ENCODE peak calls at places on chromosomes 1 and 21, in four cellular contexts. V, A, T and E are unnamed samples.

GRCh38 chr1:1178794-1179331 is 5.2 kb downstream of the TTLL10 start:
- DNase-seq in V (no peak), A (no peak), T (no peak), E (no peak)

GRCh38 chr1:240136402-240136801 is 44.7 kb downstream of the FMN2 start:
- DNase-seq in V (no peak), A (no peak), T (no peak), E (no peak)

GRCh38 chr21:45972716-45973474 is 8.7 kb upstream of the COL6A1 start:
- DNase-seq in V (no peak), A (no peak), T (no peak), E (no peak)

GRCh38 chr1:48572632-48573258 is 100.7 kb upstream of the SPATA6 start:
- DNase-seq in V (no peak), A (peak), T (peak), E (peak)

GRCh38 chr1:204894031-204894430 is 23.4 kb downstream of the NFASC start:
- DNase-seq in V (no peak), A (no peak), T (no peak), E (no peak)

GRCh38 chr1:62530516-62531154 is 66.7 kb upstream of the ANGPTL3 start:
- DNase-seq in V (no peak), A (peak), T (peak), E (peak)

GRCh38 chr1:111990878-111991760 is 1.7 kb upstream of the KCND3 start:
- DNase-seq in V (no peak), A (peak), T (peak), E (peak)

GRCh38 chr1:195394567-195394966 is 1213.7 kb downstream of the KCNT2 start:
- DNase-seq in V (no peak), A (no peak), T (no peak), E (no peak)

GRCh38 chr1:41811051-41811795 is 107.5 kb downstream of the HIVEP3 start:
- DNase-seq in V (no peak), A (no peak), T (no peak), E (no peak)

GRCh38 chr1:153679337-153680119 is 1.0 kb downstream of the NPR1 start:
- DNase-seq in V (no peak), A (no peak), T (no peak), E (no peak)

GRCh38 chr21:45573452-45574035 is 31.3 kb upstream of the SLC19A1 start:
- DNase-seq in V (no peak), A (no peak), T (no peak), E (no peak)

GRCh38 chr1:60573121-60573520 is 499.6 kb upstream of the C1orf87 start:
- DNase-seq in V (no peak), A (no peak), T (no peak), E (no peak)

GRCh38 chr1:151372411-151372934 is at the start of gene SELENBP1:
- DNase-seq in V (no peak), A (peak), T (peak), E (peak)

GRCh38 chr1:241356519-241357365 is at the start of gene RGS7:
- DNase-seq in V (no peak), A (no peak), T (peak), E (peak)

GRCh38 chr1:86975993-86976392 is 61.6 kb downstream of the HS2ST1 start:
- DNase-seq in V (no peak), A (no peak), T (no peak), E (no peak)

GRCh38 chr1:30467101-30467500 is 256.3 kb downstream of the MATN1 start:
- DNase-seq in V (no peak), A (no peak), T (no peak), E (no peak)

GRCh38 chr1:171948491-171948890 is 107.2 kb downstream of the DNM3 start:
- DNase-seq in V (no peak), A (no peak), T (no peak), E (no peak)

GRCh38 chr1:87113313-87113712 is 198.9 kb downstream of the HS2ST1 start:
- DNase-seq in V (no peak), A (no peak), T (no peak), E (no peak)

GRCh38 chr1:77741316-77741715 is 18.3 kb downstream of the USP33 start:
- DNase-seq in V (no peak), A (no peak), T (no peak), E (no peak)

GRCh38 chr1:29912413-29912812 is 676.1 kb downstream of the PTPRU start:
- DNase-seq in V (no peak), A (no peak), T (peak), E (no peak)

GRCh38 chr1:51506537-51506936 is 12.5 kb downstream of the EPS15 start:
- DNase-seq in V (no peak), A (no peak), T (no peak), E (no peak)

GRCh38 chr1:2589331-2590232 is 3.0 kb downstream of the PRXL2B start:
- DNase-seq in V (no peak), A (no peak), T (no peak), E (no peak)

GRCh38 chr1:20507248-20507563 is 745 bp downstream of the MUL1 start:
- DNase-seq in V (no peak), A (no peak), T (no peak), E (no peak)

GRCh38 chr1:17569200-17570139 is 30.0 kb downstream of the ARHGEF10L start:
- DNase-seq in V (no peak), A (peak), T (peak), E (no peak)

GRCh38 chr1:227351443-227351842 is 33.2 kb upstream of the CDC42BPA start:
- DNase-seq in V (no peak), A (no peak), T (no peak), E (no peak)

GRCh38 chr1:42529724-42530161 is 66.7 kb downstream of the CCDC30 start:
- DNase-seq in V (no peak), A (no peak), T (no peak), E (no peak)

GRCh38 chr1:114719424-114719787 is 2.8 kb upstream of the NRAS start:
- DNase-seq in V (no peak), A (no peak), T (no peak), E (no peak)

GRCh38 chr1:114716304-114717158 is at the start of gene NRAS:
- DNase-seq in V (peak), A (peak), T (peak), E (peak)

GRCh38 chr1:114715952-114716303 is 643 bp downstream of the NRAS start:
- DNase-seq in V (no peak), A (peak), T (no peak), E (no peak)

GRCh38 chr1:114720492-114720891 is 3.9 kb upstream of the NRAS start:
- DNase-seq in V (no peak), A (no peak), T (peak), E (no peak)

DNA sequence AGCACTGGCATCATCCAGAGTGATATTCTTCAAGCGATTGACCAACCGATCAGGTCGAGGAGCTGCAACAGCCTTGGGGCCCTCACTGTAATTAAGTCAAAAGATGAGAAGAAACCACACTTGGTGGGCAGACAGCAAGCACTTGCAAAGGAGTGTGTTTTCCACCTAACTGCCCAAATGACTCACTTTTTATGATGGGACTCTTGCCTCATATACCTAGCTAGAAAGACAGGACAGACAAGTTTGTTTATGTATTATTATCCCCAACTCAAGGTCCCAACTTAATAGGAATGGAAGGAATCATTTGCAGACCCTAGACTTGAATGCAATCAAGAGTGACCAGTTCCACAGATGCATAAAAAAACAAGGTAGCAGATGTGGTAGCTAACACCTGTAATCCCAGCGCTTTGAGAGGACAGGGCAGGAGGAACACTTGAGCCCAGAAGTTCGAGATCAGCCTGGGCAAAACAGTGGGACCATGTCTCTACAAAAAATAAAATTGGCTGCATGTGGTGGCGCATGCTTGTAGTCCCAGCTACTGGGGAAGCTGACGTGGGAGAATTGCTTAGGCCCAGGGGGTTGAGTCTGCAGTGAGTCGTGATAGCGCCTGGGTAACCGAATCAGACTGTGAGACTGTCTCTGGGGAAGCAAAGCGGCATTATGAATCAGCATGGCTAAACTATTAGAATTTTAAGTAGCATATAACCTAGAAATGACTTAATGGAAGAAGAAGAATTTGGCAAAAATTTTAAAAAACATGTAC is 2.3 kb upstream of the NRAS start:
- DNase-seq in V (no peak), A (no peak), T (no peak), E (no peak)
- TF ChIP-seq TARDBP in V (no peak), A (no peak), T (no peak), E (no peak)

GRCh38 chr1:22876359-22877111 is 96.1 kb downstream of the LACTBL1 start:
- DNase-seq in V (no peak), A (peak), T (no peak), E (no peak)

GRCh38 chr1:22874785-22875184 is 97.9 kb downstream of the LACTBL1 start:
- DNase-seq in V (no peak), A (no peak), T (no peak), E (no peak)

GRCh38 chr1:22877112-22877915 is 95.4 kb downstream of the LACTBL1 start:
- DNase-seq in V (no peak), A (no peak), T (no peak), E (no peak)

GRCh38 chr1:22875240-22875639 is 97.4 kb downstream of the LACTBL1 start:
- DNase-seq in V (no peak), A (no peak), T (no peak), E (no peak)

GRCh38 chr1:22875851-22876250 is 96.8 kb downstream of the LACTBL1 start:
- DNase-seq in V (no peak), A (no peak), T (no peak), E (no peak)
- TF ChIP-seq TARDBP in V (no peak), A (no peak), T (no peak), E (no peak)

DNA sequence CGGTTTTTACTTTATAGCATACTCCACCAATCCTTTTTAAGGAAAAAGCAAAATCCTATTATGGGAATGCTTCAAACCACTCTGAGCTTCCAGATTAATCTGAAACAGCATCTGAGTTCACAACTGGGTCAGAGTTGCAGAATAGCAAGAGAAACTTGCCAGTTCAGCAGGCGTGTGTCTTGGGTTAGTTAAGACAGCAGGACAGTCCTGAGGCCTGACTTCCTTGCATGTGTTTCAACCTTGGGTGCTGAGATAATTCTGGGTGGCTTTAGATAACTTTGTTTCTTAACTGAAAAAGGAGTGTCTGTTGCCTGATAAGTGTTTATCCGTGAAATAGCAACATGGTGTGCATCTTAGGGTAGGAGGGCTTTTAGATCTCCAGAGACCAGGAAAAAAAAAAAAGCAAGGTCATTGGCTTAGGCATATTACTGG is 169.2 kb downstream of the DHRS3 start:
- DNase-seq in V (no peak), A (peak), T (no peak), E (no peak)
- TF ChIP-seq TARDBP in V (no peak), A (peak), T (no peak), E (no peak)

DNA sequence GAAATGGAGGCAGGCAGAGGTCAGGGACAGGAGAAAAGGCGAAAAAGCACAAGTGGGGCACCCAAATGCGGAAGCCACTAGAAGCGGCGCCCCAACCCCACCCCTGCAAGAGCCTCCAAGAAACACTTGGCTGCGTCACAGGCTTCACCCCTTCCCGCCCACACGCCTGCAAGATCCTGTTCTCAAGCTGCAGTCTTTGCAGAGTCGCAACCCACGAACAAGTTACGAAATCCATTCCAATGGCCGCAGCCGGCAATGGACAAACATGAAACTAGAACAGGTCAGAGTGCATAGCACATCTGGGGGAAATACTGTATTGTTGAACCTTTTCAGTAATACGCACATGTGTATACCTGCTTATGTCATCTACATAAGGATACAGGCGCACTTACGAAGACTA is 103.6 kb downstream of the PSMG1 start:
- DNase-seq in V (no peak), A (no peak), T (peak), E (no peak)
- TF ChIP-seq TARDBP in V (no peak), A (no peak), T (peak), E (no peak)

GRCh38 chr1:9882945-9883303 is 27.1 kb downstream of the CTNNBIP1 start:
- DNase-seq in V (no peak), A (no peak), T (no peak), E (no peak)

GRCh38 chr1:9883585-9884449 is 26.3 kb downstream of the CTNNBIP1 start:
- DNase-seq in V (no peak), A (no peak), T (no peak), E (no peak)

GRCh38 chr1:9882296-9882944 is 27.6 kb downstream of the CTNNBIP1 start:
- DNase-seq in V (no peak), A (no peak), T (no peak), E (no peak)

GRCh38 chr1:9884805-9885204 is 25.3 kb downstream of the CTNNBIP1 start:
- DNase-seq in V (no peak), A (no peak), T (no peak), E (no peak)

DNA sequence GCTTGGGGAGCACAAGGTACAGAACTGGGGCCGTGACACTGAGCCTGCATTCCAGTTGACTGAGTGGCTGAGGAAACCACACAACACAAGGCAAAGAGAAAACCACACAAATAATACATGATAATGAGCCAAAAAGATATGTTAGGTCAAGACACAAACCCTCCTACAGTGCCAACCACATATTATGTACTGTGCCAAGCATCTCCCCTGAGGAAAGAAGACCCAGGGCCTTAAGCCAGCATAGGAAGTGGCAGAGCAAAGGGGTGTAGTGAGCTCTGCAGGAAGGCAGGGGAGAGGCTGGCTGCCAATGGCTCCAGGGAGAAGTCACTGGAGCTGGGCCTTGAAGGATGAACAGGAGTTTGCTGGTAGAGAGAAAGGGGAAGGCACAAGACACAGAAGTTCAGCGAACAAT is 28.2 kb downstream of the CTNNBIP1 start:
- DNase-seq in V (no peak), A (no peak), T (no peak), E (no peak)
- TF ChIP-seq TARDBP in V (no peak), A (no peak), T (no peak), E (no peak)

GRCh38 chr1:223430221-223430620 is 37.0 kb downstream of the CCDC185 start:
- DNase-seq in V (no peak), A (no peak), T (no peak), E (no peak)
- TF ChIP-seq TARDBP in V (no peak), A (no peak), T (no peak), E (no peak)

GRCh38 chr1:218348628-218349185 is 3.6 kb downstream of the TGFB2 start:
- DNase-seq in V (no peak), A (no peak), T (no peak), E (no peak)
- TF ChIP-seq TARDBP in V (no peak), A (no peak), T (no peak), E (no peak)